ENCODE peak calls at places on chromosomes 3 and 15, in six cellular contexts. E is fibroblast of lung; J is heart right ventricle; D is sigmoid colon; K is CD8-positive, alpha-beta memory T cell; H is esophagus muscularis mucosa. V is an unnamed sample. For H3K4me1, the result is how much of the 10 kb centered on the place peaks cover.

GRCh38 chr3:157572559-157573270 is 69.5 kb upstream of the VEPH1 start:
- DNase-seq in E (peak), J (no peak), D (no peak), K (no peak), H (peak), V (peak)

GRCh38 chr3:120909602-120909878 is 1.5 kb downstream of the STXBP5L start:
- DNase-seq in E (no peak), J (no peak), D (no peak), K (no peak), H (no peak), V (no peak)

GRCh38 chr3:157499342-157499963 is 3.8 kb downstream of the VEPH1 start:
- DNase-seq in E (peak), J (peak), D (no peak), K (no peak), H (peak), V (peak)

GRCh38 chr15:63860161-63860954 is 26.6 kb upstream of the HERC1 start:
- DNase-seq in E (no peak), J (no peak), D (no peak), K (peak), H (no peak), V (no peak)

GRCh38 chr3:32105291-32106131 is 909 bp upstream of the GPD1L start:
- DNase-seq in E (no peak), J (no peak), D (no peak), K (no peak), H (no peak), V (no peak)

GRCh38 chr3:107206141-107206540 is 171.1 kb upstream of the CCDC54 start:
- DNase-seq in E (peak), J (no peak), D (no peak), K (no peak), H (no peak), V (no peak)

GRCh38 chr15:88982304-88982945 is 69.2 kb upstream of the MFGE8 start:
- DNase-seq in E (peak), J (peak), D (peak), K (no peak), H (no peak), V (peak)

GRCh38 chr3:187744169-187745151 is 808 bp downstream of the BCL6 start:
- DNase-seq in E (peak), J (peak), D (peak), K (peak), H (no peak), V (peak)

GRCh38 chr3:105187340-105187739 is 179.4 kb upstream of the ALCAM start:
- DNase-seq in E (no peak), J (no peak), D (no peak), K (no peak), H (no peak), V (no peak)

GRCh38 chr3:16063603-16064002 is 110.9 kb upstream of the GALNT15 start:
- DNase-seq in E (no peak), J (no peak), D (peak), K (no peak), H (no peak), V (no peak)

GRCh38 chr15:101088788-101089578 is 162.9 kb downstream of the CHSY1 start:
- DNase-seq in E (peak), J (peak), D (peak), K (peak), H (no peak), V (peak)

GRCh38 chr15:41607033-41607432 is 48.0 kb downstream of the TYRO3 start:
- DNase-seq in E (peak), J (no peak), D (no peak), K (no peak), H (no peak), V (no peak)

GRCh38 chr15:63596666-63597032 is 538 bp upstream of the FBXL22 start:
- DNase-seq in E (peak), J (no peak), D (no peak), K (no peak), H (peak), V (no peak)

GRCh38 chr3:73409405-73409804 is 215.3 kb downstream of the PDZRN3 start:
- DNase-seq in E (peak), J (no peak), D (no peak), K (no peak), H (no peak), V (no peak)

GRCh38 chr3:127449489-127450212 is 140.9 kb downstream of the TPRA1 start:
- DNase-seq in E (no peak), J (no peak), D (peak), K (no peak), H (no peak), V (no peak)

GRCh38 chr15:56871180-56871579 is 47.3 kb upstream of the TCF12 start:
- DNase-seq in E (peak), J (no peak), D (no peak), K (no peak), H (no peak), V (no peak)

GRCh38 chr15:90583471-90584252 is 53.9 kb downstream of the CRTC3 start:
- DNase-seq in E (no peak), J (no peak), D (no peak), K (no peak), H (no peak), V (no peak)

GRCh38 chr3:49745986-49746385 is 22.2 kb upstream of the GMPPB start:
- DNase-seq in E (peak), J (no peak), D (no peak), K (no peak), H (no peak), V (no peak)

GRCh38 chr15:49421991-49422390 is 1.1 kb upstream of the FGF7 start:
- DNase-seq in E (peak), J (peak), D (peak), K (no peak), H (no peak), V (peak)

GRCh38 chr3:195774917-195775316 is 36.8 kb downstream of the MUC4 start:
- DNase-seq in E (no peak), J (peak), D (peak), K (no peak), H (no peak), V (peak)

GRCh38 chr3:8266679-8267267 is 234.8 kb upstream of the LMCD1 start:
- DNase-seq in E (peak), J (no peak), D (no peak), K (no peak), H (no peak), V (no peak)

GRCh38 chr15:98760975-98761374 is 112.6 kb downstream of the IGF1R start:
- DNase-seq in E (no peak), J (no peak), D (no peak), K (no peak), H (no peak), V (no peak)

GRCh38 chr3:14289590-14290453 is 111.2 kb downstream of the LSM3 start:
- DNase-seq in E (peak), J (no peak), D (no peak), K (no peak), H (no peak), V (peak)

GRCh38 chr15:48370460-48370859 is 39.2 kb downstream of the DUT start:
- DNase-seq in E (peak), J (no peak), D (no peak), K (no peak), H (no peak), V (no peak)

GRCh38 chr15:90037961-90038633 is 37.0 kb downstream of the ZNF710 start:
- DNase-seq in E (peak), J (no peak), D (peak), K (no peak), H (no peak), V (no peak)

GRCh38 chr3:117298273-117298672 is 588.7 kb downstream of the TUSC7 start:
- DNase-seq in E (no peak), J (no peak), D (no peak), K (no peak), H (no peak), V (no peak)

GRCh38 chr3:72944696-72945095 is 51.9 kb upstream of the PPP4R2 start:
- DNase-seq in E (no peak), J (no peak), D (no peak), K (no peak), H (no peak), V (no peak)

GRCh38 chr3:15181964-15182363 is 24.1 kb upstream of the CAPN7 start:
- DNase-seq in E (no peak), J (no peak), D (no peak), K (no peak), H (no peak), V (no peak)

GRCh38 chr15:94231728-94232086 is 346 bp downstream of the MCTP2 start:
- DNase-seq in E (no peak), J (no peak), D (peak), K (no peak), H (no peak), V (no peak)

GRCh38 chr3:171786997-171787396 is 23.3 kb downstream of the PLD1 start:
- DNase-seq in E (no peak), J (no peak), D (no peak), K (no peak), H (no peak), V (no peak)

GRCh38 chr3:60746043-60746638 is 505.1 kb downstream of the FHIT start:
- DNase-seq in E (peak), J (no peak), D (no peak), K (no peak), H (no peak), V (no peak)

GRCh38 chr3:66904816-66905543 is 93.1 kb upstream of the KBTBD8 start:
- DNase-seq in E (no peak), J (no peak), D (no peak), K (no peak), H (no peak), V (no peak)

GRCh38 chr15:40493089-40493840 is 22.5 kb downstream of the CHST14 start:
- DNase-seq in E (peak), J (no peak), D (no peak), K (no peak), H (no peak), V (no peak)

GRCh38 chr15:89221543-89221942 is at the start of gene RLBP1:
- DNase-seq in E (peak), J (no peak), D (no peak), K (no peak), H (no peak), V (no peak)

GRCh38 chr3:155232605-155233004 is 60.9 kb downstream of the STRIT1 start:
- DNase-seq in E (peak), J (peak), D (peak), K (no peak), H (no peak), V (peak)

GRCh38 chr15:36330598-36330997 is 248.8 kb upstream of the CDIN1 start:
- DNase-seq in E (no peak), J (no peak), D (no peak), K (no peak), H (no peak), V (no peak)

GRCh38 chr3:112610121-112610520 is 30.8 kb downstream of the CCDC80 start:
- DNase-seq in E (peak), J (no peak), D (no peak), K (no peak), H (no peak), V (no peak)

GRCh38 chr3:128994581-128995161 is 795 bp upstream of the CFAP92 start:
- DNase-seq in E (no peak), J (no peak), D (peak), K (no peak), H (no peak), V (no peak)

GRCh38 chr3:128993461-128994172 is at the start of gene CFAP92:
- DNase-seq in E (peak), J (peak), D (peak), K (peak), H (peak), V (peak)

GRCh38 chr3:128992926-128993460 is 883 bp downstream of the CFAP92 start:
- DNase-seq in E (no peak), J (no peak), D (peak), K (no peak), H (no peak), V (no peak)

GRCh38 chr3:128995737-128996136 is 1.9 kb upstream of the CFAP92 start:
- DNase-seq in E (no peak), J (no peak), D (peak), K (no peak), H (no peak), V (no peak)

DNA sequence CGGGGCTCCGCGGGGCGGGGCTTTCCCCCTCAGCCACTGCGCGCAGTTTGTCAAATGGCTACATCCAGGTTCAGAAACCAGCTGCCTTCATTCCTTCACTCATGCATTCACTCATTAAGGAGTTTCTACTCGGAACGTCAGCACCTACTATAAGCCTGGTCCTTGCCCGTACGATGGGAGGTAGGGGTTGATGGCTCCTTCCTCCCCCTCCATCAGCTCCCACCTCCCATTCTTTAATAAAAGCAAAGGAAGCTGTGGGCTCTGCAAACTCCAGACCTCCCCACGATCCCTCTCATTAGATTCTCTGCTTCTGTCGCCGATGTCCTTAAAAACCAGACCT is 267 bp upstream of the CFAP92 start:
- DNase-seq in E (no peak), J (no peak), D (no peak), K (no peak), H (no peak), V (no peak)
- H3K4me1 ChIP-seq in E (under half), J (under half), D (under half), K (under half), H (under half), V (under half)

GRCh38 chr15:58737298-58737697 is 12.2 kb downstream of the ADAM10 start:
- DNase-seq in E (no peak), J (no peak), D (no peak), K (no peak), H (no peak), V (no peak)

GRCh38 chr15:58731756-58732535 is 17.6 kb downstream of the ADAM10 start:
- DNase-seq in E (peak), J (no peak), D (no peak), K (no peak), H (no peak), V (peak)

GRCh38 chr15:58734859-58735258 is 14.6 kb downstream of the ADAM10 start:
- DNase-seq in E (no peak), J (no peak), D (no peak), K (no peak), H (no peak), V (no peak)

GRCh38 chr15:58736244-58736643 is 13.3 kb downstream of the ADAM10 start:
- DNase-seq in E (no peak), J (no peak), D (no peak), K (no peak), H (no peak), V (no peak)

DNA sequence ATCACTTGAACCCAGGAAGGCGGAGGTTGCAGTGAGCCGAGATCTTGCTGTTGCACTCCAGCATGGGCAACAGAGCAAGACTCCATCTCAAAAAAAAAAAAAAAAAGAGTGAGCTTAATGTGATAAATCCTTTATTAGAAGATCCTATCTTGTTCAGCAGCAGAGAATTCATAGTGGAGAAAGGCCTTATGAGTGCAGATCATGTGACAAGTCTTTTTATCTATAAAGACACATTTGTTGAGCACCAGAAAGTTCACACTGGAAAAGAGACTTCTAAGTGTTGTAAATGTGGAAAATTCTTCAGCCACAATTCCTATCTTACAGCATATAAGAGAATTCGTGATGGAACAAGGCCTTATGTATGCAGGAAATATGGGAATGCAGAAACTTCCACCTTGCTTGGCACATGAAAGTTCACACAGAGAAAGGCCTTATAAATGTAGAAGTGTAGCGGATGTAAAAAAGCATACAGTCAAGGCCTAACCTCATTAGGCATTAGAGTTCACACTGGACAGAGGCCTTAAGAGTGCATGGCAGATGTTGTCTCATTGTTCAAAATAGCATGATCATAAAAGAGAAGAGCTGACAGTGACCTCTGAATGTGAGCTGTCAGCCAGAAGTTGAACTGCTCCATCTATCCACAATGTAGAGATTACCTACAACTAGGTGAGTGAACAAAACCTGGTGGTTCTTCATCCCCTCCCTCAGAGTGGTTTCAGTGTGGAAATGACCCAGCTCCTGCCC is 16.7 kb downstream of the ADAM10 start:
- DNase-seq in E (no peak), J (no peak), D (no peak), K (no peak), H (no peak), V (no peak)
- H3K4me1 ChIP-seq in E (under half), J (half or more), D (under half), K (under half), H (under half), V (under half)

GRCh38 chr3:42066516-42067181 is 24.5 kb upstream of the TRAK1 start:
- DNase-seq in E (peak), J (no peak), D (no peak), K (no peak), H (no peak), V (no peak)

GRCh38 chr3:42061042-42061710 is 30.0 kb upstream of the TRAK1 start:
- DNase-seq in E (no peak), J (peak), D (no peak), K (no peak), H (no peak), V (no peak)

GRCh38 chr3:42067324-42067723 is 23.8 kb upstream of the TRAK1 start:
- DNase-seq in E (peak), J (no peak), D (no peak), K (no peak), H (no peak), V (no peak)

GRCh38 chr3:42061711-42062408 is 29.3 kb upstream of the TRAK1 start:
- DNase-seq in E (peak), J (peak), D (peak), K (no peak), H (no peak), V (peak)

GRCh38 chr3:42063886-42064285 is 27.3 kb upstream of the TRAK1 start:
- DNase-seq in E (peak), J (no peak), D (no peak), K (no peak), H (no peak), V (no peak)
- H3K4me1 ChIP-seq in E (under half), J (half or more), D (half or more), K (under half), H (half or more), V (under half)

DNA sequence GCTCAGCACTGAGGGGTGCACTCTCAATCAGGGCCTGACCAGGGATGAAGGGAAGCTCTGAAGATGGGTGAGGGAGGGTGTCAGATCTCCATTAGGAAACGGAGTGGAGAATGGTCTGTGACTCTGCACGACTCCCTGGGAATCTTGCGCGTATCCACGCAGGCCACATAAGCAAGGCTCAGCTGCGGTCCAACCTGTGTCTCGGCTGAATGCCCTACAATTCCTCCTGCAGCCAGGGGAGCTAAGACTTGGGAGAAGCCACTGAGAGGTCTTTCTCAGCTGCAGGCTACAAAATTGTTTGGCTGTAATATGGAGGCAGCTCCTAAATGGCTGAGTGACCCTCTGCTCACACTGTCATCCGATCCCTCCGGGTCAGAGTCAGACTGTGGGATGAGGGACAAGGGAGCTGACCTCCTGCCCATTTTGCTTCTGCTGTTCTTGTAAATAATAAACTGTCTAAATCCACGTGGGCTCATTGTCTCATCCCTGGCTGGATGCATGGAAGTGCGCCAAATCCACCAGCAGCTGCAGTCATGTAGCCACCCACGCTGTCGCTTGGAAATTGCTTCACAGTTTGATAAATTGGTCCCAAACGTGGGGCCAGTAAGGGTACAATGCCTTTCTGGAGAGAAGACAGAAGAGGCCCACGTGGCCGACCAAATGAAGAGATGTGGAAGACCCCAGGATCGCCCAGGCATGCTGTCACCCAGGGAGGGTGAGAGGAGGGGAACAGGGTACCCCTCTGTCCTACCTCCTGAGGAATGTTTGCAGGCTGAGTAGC is 30.5 kb downstream of the ALS2CL start:
- DNase-seq in E (peak), J (no peak), D (peak), K (no peak), H (no peak), V (peak)
- H3K4me1 ChIP-seq in E (under half), J (half or more), D (under half), K (under half), H (under half), V (under half)

GRCh38 chr15:80199869-80200268 is 47.1 kb downstream of the FAH start:
- DNase-seq in E (no peak), J (no peak), D (no peak), K (no peak), H (no peak), V (no peak)

GRCh38 chr15:80201256-80202015 is 48.6 kb downstream of the FAH start:
- DNase-seq in E (no peak), J (no peak), D (no peak), K (no peak), H (peak), V (peak)

GRCh38 chr15:80202016-80202315 is 49.2 kb downstream of the FAH start:
- DNase-seq in E (no peak), J (no peak), D (no peak), K (no peak), H (peak), V (no peak)

GRCh38 chr15:80202641-80203360 is 49.2 kb downstream of the CTXND1 start:
- DNase-seq in E (no peak), J (no peak), D (no peak), K (no peak), H (peak), V (no peak)

DNA sequence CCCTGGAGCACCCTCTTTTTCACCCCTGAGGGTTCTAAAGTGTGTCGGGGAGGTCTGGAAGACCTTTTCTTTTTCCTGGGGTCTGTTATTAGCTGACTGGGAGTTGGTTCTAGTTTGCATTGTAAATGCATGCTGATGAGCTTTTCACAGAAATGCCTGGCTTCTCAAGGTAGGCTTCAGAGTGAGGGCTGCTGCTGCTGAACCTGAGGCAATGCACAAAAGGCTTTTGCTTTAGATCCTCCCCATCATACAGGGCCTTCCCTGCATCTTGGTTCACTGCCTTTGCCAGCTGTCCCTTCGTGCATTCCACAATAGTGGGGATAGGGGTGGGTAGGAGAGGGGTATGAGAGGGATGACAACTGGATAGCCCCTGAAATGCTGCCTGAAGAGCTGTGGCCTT is 46.6 kb downstream of the FAH start:
- DNase-seq in E (no peak), J (no peak), D (no peak), K (no peak), H (no peak), V (no peak)
- H3K4me1 ChIP-seq in E (under half), J (under half), D (under half), K (under half), H (under half), V (under half)

V was measured in adrenal gland.